ENCODE peak calls at places on chromosomes 6 and 20, in nine cellular contexts. One of them, this sample, is unnamed.

GRCh38 chr6:91155129-91155528 is 568.3 kb upstream of the MAP3K7 start:
- DNase-seq in stromal cell of bone marrow: no peak
- DNase-seq in H4: no peak
- DNase-seq in GF-D8: no peak
- DNase-seq in adipocyte: no peak
- DNase-seq in CD8-positive, alpha-beta memory T cell: no peak
- DNase-seq in OCI-LY7: no peak
- DNase-seq in NCI-H2171: no peak
- DNase-seq in C1 segment of cervical spinal cord: no peak
- DNase-seq in this sample: no peak

GRCh38 chr6:107576852-107577251 is 86.9 kb downstream of the SOBP start:
- DNase-seq in NCI-H2171: no peak
- DNase-seq in CD8-positive, alpha-beta memory T cell: no peak
- DNase-seq in GF-D8: no peak
- DNase-seq in stromal cell of bone marrow: peak
- DNase-seq in OCI-LY7: no peak
- DNase-seq in H4: no peak
- DNase-seq in C1 segment of cervical spinal cord: peak
- DNase-seq in adipocyte: peak
- DNase-seq in this sample: no peak

GRCh38 chr6:78909391-78909790 is 42.0 kb downstream of the IRAK1BP1 start:
- DNase-seq in C1 segment of cervical spinal cord: no peak
- DNase-seq in stromal cell of bone marrow: peak
- DNase-seq in NCI-H2171: no peak
- DNase-seq in OCI-LY7: peak
- DNase-seq in adipocyte: peak
- DNase-seq in H4: no peak
- DNase-seq in CD8-positive, alpha-beta memory T cell: no peak
- DNase-seq in GF-D8: no peak
- DNase-seq in this sample: no peak

GRCh38 chr6:99341862-99342455 is 7.5 kb downstream of the FAXC start:
- DNase-seq in OCI-LY7: no peak
- DNase-seq in NCI-H2171: no peak
- DNase-seq in adipocyte: peak
- DNase-seq in stromal cell of bone marrow: no peak
- DNase-seq in H4: no peak
- DNase-seq in GF-D8: no peak
- DNase-seq in CD8-positive, alpha-beta memory T cell: no peak
- DNase-seq in C1 segment of cervical spinal cord: no peak
- DNase-seq in this sample: no peak

GRCh38 chr20:42714298-42715141 is 475.2 kb downstream of the PTPRT start:
- DNase-seq in GF-D8: no peak
- DNase-seq in C1 segment of cervical spinal cord: no peak
- DNase-seq in OCI-LY7: no peak
- DNase-seq in adipocyte: no peak
- DNase-seq in H4: no peak
- DNase-seq in CD8-positive, alpha-beta memory T cell: no peak
- DNase-seq in NCI-H2171: no peak
- DNase-seq in stromal cell of bone marrow: no peak
- DNase-seq in this sample: no peak

GRCh38 chr6:131982740-131983259 is 31.6 kb upstream of the CCN2 start:
- DNase-seq in H4: peak
- DNase-seq in OCI-LY7: no peak
- DNase-seq in GF-D8: no peak
- DNase-seq in CD8-positive, alpha-beta memory T cell: no peak
- DNase-seq in stromal cell of bone marrow: peak
- DNase-seq in NCI-H2171: no peak
- DNase-seq in C1 segment of cervical spinal cord: no peak
- DNase-seq in adipocyte: peak
- DNase-seq in this sample: no peak

GRCh38 chr6:138293428-138293827 is 75.1 kb upstream of the PBOV1 start:
- DNase-seq in H4: no peak
- DNase-seq in stromal cell of bone marrow: peak
- DNase-seq in GF-D8: no peak
- DNase-seq in CD8-positive, alpha-beta memory T cell: no peak
- DNase-seq in C1 segment of cervical spinal cord: no peak
- DNase-seq in NCI-H2171: no peak
- DNase-seq in OCI-LY7: no peak
- DNase-seq in adipocyte: peak
- DNase-seq in this sample: no peak

GRCh38 chr6:141482773-141483172 is 650.0 kb upstream of the GJE1 start:
- DNase-seq in NCI-H2171: no peak
- DNase-seq in GF-D8: no peak
- DNase-seq in adipocyte: no peak
- DNase-seq in C1 segment of cervical spinal cord: no peak
- DNase-seq in H4: no peak
- DNase-seq in stromal cell of bone marrow: no peak
- DNase-seq in OCI-LY7: peak
- DNase-seq in CD8-positive, alpha-beta memory T cell: no peak
- DNase-seq in this sample: no peak

GRCh38 chr20:1879934-1880333 is 15.3 kb upstream of the SIRPA start:
- DNase-seq in C1 segment of cervical spinal cord: no peak
- DNase-seq in OCI-LY7: no peak
- DNase-seq in stromal cell of bone marrow: no peak
- DNase-seq in GF-D8: no peak
- DNase-seq in NCI-H2171: no peak
- DNase-seq in H4: no peak
- DNase-seq in adipocyte: no peak
- DNase-seq in CD8-positive, alpha-beta memory T cell: no peak
- DNase-seq in this sample: no peak

GRCh38 chr6:151027295-151027747 is 161.8 kb downstream of the MTHFD1L start:
- DNase-seq in H4: no peak
- DNase-seq in C1 segment of cervical spinal cord: no peak
- DNase-seq in adipocyte: no peak
- DNase-seq in stromal cell of bone marrow: no peak
- DNase-seq in CD8-positive, alpha-beta memory T cell: no peak
- DNase-seq in GF-D8: no peak
- DNase-seq in OCI-LY7: no peak
- DNase-seq in NCI-H2171: no peak
- DNase-seq in this sample: no peak

GRCh38 chr6:159929819-159930218 is 39.0 kb downstream of the MAS1 start:
- DNase-seq in adipocyte: no peak
- DNase-seq in OCI-LY7: no peak
- DNase-seq in stromal cell of bone marrow: no peak
- DNase-seq in GF-D8: no peak
- DNase-seq in H4: no peak
- DNase-seq in C1 segment of cervical spinal cord: no peak
- DNase-seq in NCI-H2171: peak
- DNase-seq in CD8-positive, alpha-beta memory T cell: peak
- DNase-seq in this sample: no peak

GRCh38 chr6:2029130-2029794 is 216.1 kb downstream of the GMDS start:
- DNase-seq in GF-D8: no peak
- DNase-seq in NCI-H2171: no peak
- DNase-seq in C1 segment of cervical spinal cord: no peak
- DNase-seq in H4: no peak
- DNase-seq in CD8-positive, alpha-beta memory T cell: no peak
- DNase-seq in adipocyte: no peak
- DNase-seq in OCI-LY7: no peak
- DNase-seq in stromal cell of bone marrow: no peak
- DNase-seq in this sample: no peak

GRCh38 chr20:33732166-33732970 is 572 bp downstream of the ZNF341 start:
- DNase-seq in stromal cell of bone marrow: no peak
- DNase-seq in GF-D8: peak
- DNase-seq in C1 segment of cervical spinal cord: peak
- DNase-seq in NCI-H2171: peak
- DNase-seq in CD8-positive, alpha-beta memory T cell: peak
- DNase-seq in OCI-LY7: peak
- DNase-seq in H4: peak
- DNase-seq in adipocyte: peak
- DNase-seq in this sample: no peak

GRCh38 chr6:149306967-149307366 is 10.5 kb upstream of the TAB2 start:
- DNase-seq in GF-D8: no peak
- DNase-seq in stromal cell of bone marrow: no peak
- DNase-seq in H4: no peak
- DNase-seq in CD8-positive, alpha-beta memory T cell: no peak
- DNase-seq in adipocyte: peak
- DNase-seq in C1 segment of cervical spinal cord: no peak
- DNase-seq in OCI-LY7: no peak
- DNase-seq in NCI-H2171: no peak
- DNase-seq in this sample: no peak

GRCh38 chr6:156687875-156688549 is 89.2 kb upstream of the ARID1B start:
- DNase-seq in GF-D8: no peak
- DNase-seq in OCI-LY7: peak
- DNase-seq in stromal cell of bone marrow: no peak
- DNase-seq in CD8-positive, alpha-beta memory T cell: no peak
- DNase-seq in C1 segment of cervical spinal cord: peak
- DNase-seq in H4: no peak
- DNase-seq in NCI-H2171: no peak
- DNase-seq in adipocyte: peak
- DNase-seq in this sample: no peak

GRCh38 chr20:23157741-23158140 is 71.6 kb upstream of the CD93 start:
- DNase-seq in C1 segment of cervical spinal cord: no peak
- DNase-seq in OCI-LY7: no peak
- DNase-seq in NCI-H2171: no peak
- DNase-seq in stromal cell of bone marrow: no peak
- DNase-seq in adipocyte: no peak
- DNase-seq in GF-D8: no peak
- DNase-seq in CD8-positive, alpha-beta memory T cell: no peak
- DNase-seq in H4: peak
- DNase-seq in this sample: no peak

GRCh38 chr20:25328954-25329498 is 61.6 kb downstream of the ABHD12 start:
- DNase-seq in H4: no peak
- DNase-seq in CD8-positive, alpha-beta memory T cell: no peak
- DNase-seq in adipocyte: no peak
- DNase-seq in GF-D8: no peak
- DNase-seq in OCI-LY7: no peak
- DNase-seq in stromal cell of bone marrow: no peak
- DNase-seq in NCI-H2171: no peak
- DNase-seq in C1 segment of cervical spinal cord: no peak
- DNase-seq in this sample: no peak

GRCh38 chr20:11924923-11925322 is 7.2 kb downstream of the BTBD3 start:
- DNase-seq in CD8-positive, alpha-beta memory T cell: no peak
- DNase-seq in NCI-H2171: no peak
- DNase-seq in stromal cell of bone marrow: no peak
- DNase-seq in OCI-LY7: no peak
- DNase-seq in C1 segment of cervical spinal cord: no peak
- DNase-seq in adipocyte: no peak
- DNase-seq in GF-D8: no peak
- DNase-seq in H4: no peak
- DNase-seq in this sample: no peak

GRCh38 chr6:33192105-33192646 is at the start of gene COL11A2:
- DNase-seq in OCI-LY7: no peak
- DNase-seq in C1 segment of cervical spinal cord: no peak
- DNase-seq in adipocyte: no peak
- DNase-seq in stromal cell of bone marrow: no peak
- DNase-seq in CD8-positive, alpha-beta memory T cell: no peak
- DNase-seq in NCI-H2171: no peak
- DNase-seq in H4: no peak
- DNase-seq in GF-D8: no peak
- DNase-seq in this sample: no peak

GRCh38 chr20:5080384-5080877 is 39.3 kb downstream of the PCNA start:
- DNase-seq in H4: peak
- DNase-seq in stromal cell of bone marrow: peak
- DNase-seq in adipocyte: peak
- DNase-seq in GF-D8: peak
- DNase-seq in NCI-H2171: no peak
- DNase-seq in CD8-positive, alpha-beta memory T cell: no peak
- DNase-seq in C1 segment of cervical spinal cord: peak
- DNase-seq in OCI-LY7: peak
- DNase-seq in this sample: no peak

GRCh38 chr6:166420351-166420750 is 37.6 kb upstream of the MPC1 start:
- DNase-seq in GF-D8: peak
- DNase-seq in OCI-LY7: no peak
- DNase-seq in adipocyte: no peak
- DNase-seq in stromal cell of bone marrow: peak
- DNase-seq in C1 segment of cervical spinal cord: no peak
- DNase-seq in H4: no peak
- DNase-seq in CD8-positive, alpha-beta memory T cell: peak
- DNase-seq in NCI-H2171: no peak
- DNase-seq in this sample: no peak

GRCh38 chr20:18019068-18019467 is 38.6 kb downstream of the OVOL2 start:
- DNase-seq in adipocyte: no peak
- DNase-seq in stromal cell of bone marrow: no peak
- DNase-seq in NCI-H2171: no peak
- DNase-seq in H4: peak
- DNase-seq in C1 segment of cervical spinal cord: no peak
- DNase-seq in OCI-LY7: peak
- DNase-seq in CD8-positive, alpha-beta memory T cell: no peak
- DNase-seq in GF-D8: peak
- DNase-seq in this sample: no peak

GRCh38 chr6:162856885-162857284 is 129.1 kb downstream of the PACRG start:
- DNase-seq in GF-D8: no peak
- DNase-seq in NCI-H2171: peak
- DNase-seq in H4: peak
- DNase-seq in stromal cell of bone marrow: peak
- DNase-seq in CD8-positive, alpha-beta memory T cell: no peak
- DNase-seq in C1 segment of cervical spinal cord: peak
- DNase-seq in OCI-LY7: no peak
- DNase-seq in adipocyte: peak
- DNase-seq in this sample: peak

GRCh38 chr6:40353967-40354452 is 233.2 kb downstream of the LRFN2 start:
- DNase-seq in NCI-H2171: no peak
- DNase-seq in H4: no peak
- DNase-seq in stromal cell of bone marrow: no peak
- DNase-seq in OCI-LY7: no peak
- DNase-seq in adipocyte: no peak
- DNase-seq in C1 segment of cervical spinal cord: no peak
- DNase-seq in CD8-positive, alpha-beta memory T cell: no peak
- DNase-seq in GF-D8: no peak
- DNase-seq in this sample: no peak